ENCODE peak calls at places on chromosomes 7 and 10, in four cellular contexts. H is Caki2, Y is transverse colon, K is neural progenitor cell. Q is an unnamed sample.

GRCh38 chr10:85658518-85658917 is 708.1 kb downstream of the GRID1 start:
- DNase-seq in H (no peak), Y (no peak), K (no peak), Q (no peak)

GRCh38 chr7:84232653-84233052 is 38.1 kb upstream of the SEMA3A start:
- DNase-seq in H (no peak), Y (no peak), K (peak), Q (no peak)

GRCh38 chr7:91182819-91183405 is 81.3 kb upstream of the FZD1 start:
- DNase-seq in H (no peak), Y (no peak), K (no peak), Q (no peak)

GRCh38 chr10:125265579-125265955 is 105.2 kb upstream of the CTBP2 start:
- DNase-seq in H (no peak), Y (no peak), K (no peak), Q (no peak)

GRCh38 chr10:5555031-5555510 is 30.3 kb downstream of the CALML3 start:
- DNase-seq in H (no peak), Y (peak), K (no peak), Q (no peak)

GRCh38 chr7:41870505-41871138 is 167.7 kb upstream of the INHBA start:
- DNase-seq in H (no peak), Y (no peak), K (no peak), Q (no peak)

GRCh38 chr7:25259487-25260243 is 31.4 kb upstream of the NPVF start:
- DNase-seq in H (peak), Y (peak), K (peak), Q (peak)

GRCh38 chr7:50560865-50561351 is 4.3 kb downstream of the DDC start:
- DNase-seq in H (no peak), Y (no peak), K (peak), Q (no peak)

GRCh38 chr10:52877453-52877852 is 104.9 kb upstream of the MBL2 start:
- DNase-seq in H (no peak), Y (no peak), K (no peak), Q (no peak)

GRCh38 chr10:42926831-42927230 is 144.2 kb downstream of the BMS1 start:
- DNase-seq in H (no peak), Y (no peak), K (peak), Q (peak)

GRCh38 chr7:27435461-27435860 is 192.9 kb downstream of the EVX1 start:
- DNase-seq in H (no peak), Y (no peak), K (no peak), Q (no peak)

GRCh38 chr10:94279835-94280709 is 82.7 kb downstream of the NOC3L start:
- DNase-seq in H (peak), Y (peak), K (peak), Q (peak)

GRCh38 chr7:16695621-16696237 is 49.7 kb downstream of the BZW2 start:
- DNase-seq in H (peak), Y (peak), K (peak), Q (peak)

GRCh38 chr7:4169505-4169904 is 512.6 kb upstream of the FOXK1 start:
- DNase-seq in H (peak), Y (no peak), K (no peak), Q (peak)

GRCh38 chr10:3775671-3776551 is 9.1 kb downstream of the KLF6 start:
- DNase-seq in H (peak), Y (peak), K (peak), Q (peak)

GRCh38 chr10:2146079-2146478 is 408.8 kb upstream of the ADARB2 start:
- DNase-seq in H (no peak), Y (no peak), K (peak), Q (no peak)

GRCh38 chr7:64183827-64184372 is 23.1 kb upstream of the ZNF735 start:
- DNase-seq in H (no peak), Y (no peak), K (no peak), Q (no peak)

GRCh38 chr10:103643381-103643780 is 149.9 kb downstream of the NEURL1 start:
- DNase-seq in H (no peak), Y (no peak), K (no peak), Q (no peak)

GRCh38 chr10:30637881-30638467 is 8.4 kb upstream of the LYZL2 start:
- DNase-seq in H (peak), Y (no peak), K (no peak), Q (no peak)

GRCh38 chr10:128047991-128048826 is 78.0 kb downstream of the MKI67 start:
- DNase-seq in H (no peak), Y (peak), K (no peak), Q (no peak)

GRCh38 chr7:147497246-147497645 is 1093.3 kb upstream of the C7orf33 start:
- DNase-seq in H (no peak), Y (no peak), K (no peak), Q (no peak)

GRCh38 chr10:3054183-3054815 is 13.0 kb upstream of the PFKP start:
- DNase-seq in H (no peak), Y (no peak), K (no peak), Q (no peak)

GRCh38 chr10:63627376-63627775 is 106.2 kb downstream of the REEP3 start:
- DNase-seq in H (no peak), Y (no peak), K (no peak), Q (no peak)

GRCh38 chr7:140416560-140416959 is 12.7 kb downstream of the RAB19 start:
- DNase-seq in H (no peak), Y (peak), K (no peak), Q (no peak)

GRCh38 chr10:106825996-106826395 is 338.5 kb downstream of the SORCS1 start:
- DNase-seq in H (no peak), Y (no peak), K (no peak), Q (no peak)

GRCh38 chr10:71856619-71857018 is 5.6 kb upstream of the PSAP start:
- DNase-seq in H (no peak), Y (no peak), K (no peak), Q (no peak)

GRCh38 chr7:21943436-21943835 is 2.3 kb downstream of the CDCA7L start:
- DNase-seq in H (no peak), Y (no peak), K (no peak), Q (no peak)

GRCh38 chr10:65620404-65621048 is 1305.3 kb upstream of the LRRTM3 start:
- DNase-seq in H (no peak), Y (no peak), K (no peak), Q (no peak)

GRCh38 chr10:127881262-127881661 is 11.5 kb downstream of the CLRN3 start:
- DNase-seq in H (no peak), Y (peak), K (no peak), Q (no peak)

GRCh38 chr7:31443457-31443856 is 70.4 kb upstream of the ITPRID1 start:
- DNase-seq in H (peak), Y (no peak), K (peak), Q (peak)

GRCh38 chr7:123770378-123770777 is 21.6 kb upstream of the WASL start:
- DNase-seq in H (peak), Y (no peak), K (no peak), Q (no peak)

GRCh38 chr7:152761116-152761748 is 1.7 kb downstream of the ACTR3B start:
- DNase-seq in H (peak), Y (no peak), K (no peak), Q (no peak)